ENCODE peak calls at places on chromosomes 2 and 18, in nine cellular contexts. J, D, N, W, Y, B, Q, E and L are unnamed samples.

GRCh38 chr2:118774458-118775133 is 72.9 kb downstream of the EN1 start:
- DNase-seq in J (peak; percentile 61), D (no peak), N (peak; percentile 60), W (peak; percentile 44), Y (no peak), B (peak; percentile 53), Q (peak; percentile 71), E (peak; percentile 67), L (peak; percentile 39)

GRCh38 chr18:52341617-52342381 is 1.8 kb downstream of the DCC start:
- DNase-seq in J (peak; percentile 14), D (no peak), N (no peak), W (no peak), Y (no peak), B (no peak), Q (no peak), E (no peak), L (peak; percentile 85)

GRCh38 chr2:9278439-9278838 is 71.8 kb downstream of the ASAP2 start:
- DNase-seq in J (no peak), D (no peak), N (no peak), W (no peak), Y (no peak), B (no peak), Q (no peak), E (no peak), L (no peak)

GRCh38 chr18:36315736-36316135 is 18.2 kb downstream of the FHOD3 start:
- DNase-seq in J (peak; percentile 87), D (no peak), N (no peak), W (peak; percentile 61), Y (no peak), B (no peak), Q (no peak), E (no peak), L (no peak)

GRCh38 chr2:196112408-196113039 is 43.9 kb upstream of the DNAH7 start:
- DNase-seq in J (peak; percentile 90), D (no peak), N (no peak), W (no peak), Y (peak; percentile 40), B (no peak), Q (no peak), E (no peak), L (peak; percentile 68)

GRCh38 chr2:64996914-64997313 is 7.7 kb downstream of the SLC1A4 start:
- DNase-seq in J (no peak), D (no peak), N (no peak), W (no peak), Y (no peak), B (no peak), Q (no peak), E (no peak), L (no peak)

GRCh38 chr2:120503793-120504571 is 158.0 kb downstream of the INHBB start:
- DNase-seq in J (peak; percentile 61), D (no peak), N (no peak), W (peak; percentile 92), Y (no peak), B (peak; percentile 98), Q (peak; percentile 75), E (no peak), L (no peak)

GRCh38 chr2:217027414-217027813 is 167.6 kb upstream of the TNP1 start:
- DNase-seq in J (peak; percentile 28), D (no peak), N (no peak), W (no peak), Y (no peak), B (no peak), Q (no peak), E (no peak), L (no peak)

GRCh38 chr2:28398101-28398834 is 5.6 kb downstream of the FOSL2 start:
- DNase-seq in J (peak; percentile 69), D (no peak), N (no peak), W (peak; percentile 50), Y (no peak), B (no peak), Q (peak; percentile 69), E (no peak), L (peak; percentile 37)

GRCh38 chr2:164756773-164757172 is 84.8 kb downstream of the COBLL1 start:
- DNase-seq in J (no peak), D (no peak), N (no peak), W (no peak), Y (no peak), B (no peak), Q (no peak), E (no peak), L (no peak)

GRCh38 chr2:111052621-111053020 is 68.1 kb upstream of the BCL2L11 start:
- DNase-seq in J (no peak), D (no peak), N (no peak), W (no peak), Y (no peak), B (no peak), Q (no peak), E (no peak), L (no peak)

DNA sequence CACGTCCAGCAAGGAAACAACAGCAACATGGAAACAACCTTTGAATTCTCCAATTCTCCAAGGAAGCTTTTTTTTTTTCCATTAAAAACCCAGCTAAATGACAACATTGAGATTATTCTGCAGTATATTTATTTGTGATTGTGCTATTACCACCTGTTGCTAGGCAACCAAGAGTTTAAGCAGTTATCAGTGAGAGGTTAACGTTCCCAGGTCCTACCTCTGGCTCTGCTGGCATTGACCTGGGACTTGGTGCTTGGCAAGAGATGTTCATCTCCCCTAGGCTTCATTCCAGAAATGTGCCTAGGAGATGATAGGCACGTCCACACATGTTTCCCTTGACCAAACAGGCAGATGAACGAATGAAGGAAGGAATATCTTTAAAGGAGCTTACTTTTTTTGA is 157.0 kb downstream of the TDRD15 start:
- DNase-seq in J (no peak), D (no peak), N (no peak), W (no peak), Y (no peak), B (no peak), Q (no peak), E (no peak), L (no peak)
- H3K4me1 ChIP-seq in J (no peaks in the 10 kb centered on the region), D (no peaks in the 10 kb centered on the region), N (no peaks in the 10 kb centered on the region), W (no peaks in the 10 kb centered on the region), Y (peaks cover 5% of the 10 kb centered on the region), B (no peaks in the 10 kb centered on the region), Q (no peaks in the 10 kb centered on the region), E (no peaks in the 10 kb centered on the region), L (no peaks in the 10 kb centered on the region)

DNA sequence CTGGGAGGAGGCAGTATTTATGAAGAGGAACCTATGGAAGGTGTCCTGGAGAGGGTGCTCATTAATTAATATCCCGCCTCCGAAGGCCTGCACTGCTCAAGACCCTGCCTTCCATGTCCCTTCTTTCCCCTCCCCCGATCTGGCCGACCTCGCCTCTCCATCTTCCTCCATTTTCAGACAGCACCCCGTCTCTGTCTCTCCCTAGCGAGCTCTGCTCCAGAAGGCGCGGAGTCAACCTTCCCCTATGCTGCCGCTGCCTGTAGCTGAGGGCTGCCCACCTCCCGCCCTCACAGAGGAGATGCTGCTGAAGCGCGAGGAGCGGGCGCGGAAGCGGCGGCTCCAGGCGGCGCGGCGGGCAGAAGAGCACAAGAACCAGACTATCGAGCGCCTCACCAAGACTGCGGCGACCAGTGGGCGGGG is 1.1 kb upstream of the WBP1 start:
- DNase-seq in J (peak; percentile 60), D (no peak), N (no peak), W (no peak), Y (no peak), B (no peak), Q (no peak), E (no peak), L (peak; percentile 52)
- H3K4me1 ChIP-seq in J (peaks cover 19% of the 10 kb centered on the region), D (peaks cover 53% of the 10 kb centered on the region), N (peaks cover 16% of the 10 kb centered on the region), W (peaks cover 40% of the 10 kb centered on the region), Y (peaks cover 21% of the 10 kb centered on the region), B (no peaks in the 10 kb centered on the region), Q (peaks cover 26% of the 10 kb centered on the region), E (peaks cover 33% of the 10 kb centered on the region), L (peaks cover 16% of the 10 kb centered on the region)

GRCh38 chr2:204669386-204669785 is 124.1 kb downstream of the PARD3B start:
- DNase-seq in J (peak; percentile 16), D (no peak), N (no peak), W (no peak), Y (no peak), B (no peak), Q (no peak), E (no peak), L (no peak)

GRCh38 chr2:204678031-204678430 is 132.8 kb downstream of the PARD3B start:
- DNase-seq in J (no peak), D (no peak), N (no peak), W (no peak), Y (no peak), B (no peak), Q (no peak), E (no peak), L (no peak)

GRCh38 chr2:204670756-204671155 is 125.5 kb downstream of the PARD3B start:
- DNase-seq in J (no peak), D (no peak), N (no peak), W (no peak), Y (no peak), B (no peak), Q (no peak), E (no peak), L (no peak)

GRCh38 chr2:204670124-204670523 is 124.8 kb downstream of the PARD3B start:
- DNase-seq in J (no peak), D (no peak), N (peak; percentile 33), W (no peak), Y (no peak), B (peak; percentile 73), Q (no peak), E (no peak), L (no peak)

GRCh38 chr2:204673877-204674276 is 128.6 kb downstream of the PARD3B start:
- DNase-seq in J (peak; percentile 77), D (no peak), N (no peak), W (no peak), Y (no peak), B (no peak), Q (no peak), E (no peak), L (no peak)
- H3K4me1 ChIP-seq in J (no peaks in the 10 kb centered on the region), D (no peaks in the 10 kb centered on the region), N (peaks cover 10% of the 10 kb centered on the region), W (no peaks in the 10 kb centered on the region), Y (peaks cover 14% of the 10 kb centered on the region), B (no peaks in the 10 kb centered on the region), Q (no peaks in the 10 kb centered on the region), E (peaks cover 4% of the 10 kb centered on the region), L (no peaks in the 10 kb centered on the region)

GRCh38 chr2:74047152-74047551 is 62.4 kb downstream of the TET3 start:
- DNase-seq in J (no peak), D (no peak), N (no peak), W (no peak), Y (no peak), B (no peak), Q (no peak), E (no peak), L (no peak)
- H3K4me1 ChIP-seq in J (no peaks in the 10 kb centered on the region), D (no peaks in the 10 kb centered on the region), N (no peaks in the 10 kb centered on the region), W (peaks cover 6% of the 10 kb centered on the region), Y (peaks cover 14% of the 10 kb centered on the region), B (no peaks in the 10 kb centered on the region), Q (peaks cover under 1% of the 10 kb centered on the region), E (no peaks in the 10 kb centered on the region), L (no peaks in the 10 kb centered on the region)

DNA sequence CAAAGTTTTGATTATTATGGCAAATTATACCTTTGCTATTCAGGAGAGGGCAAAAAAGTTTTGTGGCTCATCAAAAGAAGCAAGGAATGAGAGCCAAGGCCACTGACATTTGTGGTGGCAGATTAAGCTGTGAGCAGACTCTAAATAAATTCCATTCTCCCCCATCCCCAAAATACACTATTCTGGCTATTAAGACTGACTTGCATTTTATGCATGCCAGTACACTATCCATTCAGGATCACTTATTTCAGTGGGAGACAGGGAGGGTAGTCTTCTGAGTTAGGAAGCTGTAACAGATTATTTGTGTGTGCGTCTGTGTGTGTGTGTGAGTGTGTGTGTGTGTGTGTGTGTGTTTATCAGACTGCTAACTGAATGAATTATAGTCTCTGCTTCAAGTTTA is 174.0 kb downstream of the ERBB4 start:
- DNase-seq in J (peak; percentile 53), D (no peak), N (no peak), W (no peak), Y (no peak), B (no peak), Q (no peak), E (no peak), L (peak; percentile 40)
- H3K4me1 ChIP-seq in J (no peaks in the 10 kb centered on the region), D (no peaks in the 10 kb centered on the region), N (no peaks in the 10 kb centered on the region), W (no peaks in the 10 kb centered on the region), Y (no peaks in the 10 kb centered on the region), B (no peaks in the 10 kb centered on the region), Q (no peaks in the 10 kb centered on the region), E (no peaks in the 10 kb centered on the region), L (peaks cover 47% of the 10 kb centered on the region)

GRCh38 chr2:61419570-61419969 is 51.3 kb downstream of the USP34 start:
- DNase-seq in J (no peak), D (no peak), N (no peak), W (no peak), Y (no peak), B (no peak), Q (no peak), E (no peak), L (no peak)
- H3K4me1 ChIP-seq in J (no peaks in the 10 kb centered on the region), D (peaks cover 67% of the 10 kb centered on the region), N (peaks cover 12% of the 10 kb centered on the region), W (peaks cover 45% of the 10 kb centered on the region), Y (peaks cover 8% of the 10 kb centered on the region), B (no peaks in the 10 kb centered on the region), Q (peaks cover 50% of the 10 kb centered on the region), E (peaks cover 34% of the 10 kb centered on the region), L (peaks cover 8% of the 10 kb centered on the region)